ENCODE peak calls at places on chromosomes 16 and 17, in seven cellular contexts. U is neural progenitor cell, L is mesendoderm, T is endodermal cell, N is neuronal stem cell, C is colonic mucosa, D is HepG2. H is an unnamed sample.
A peak's percentile ranks its signal among the peaks of the same experiment; 100 is the strongest.

GRCh38 chr17:77749316-77749715 is 209.2 kb upstream of the TNRC6C start:
- DNase-seq in N (no peak), T (peak; percentile 76), D (no peak), L (no peak), C (no peak), U (no peak), H (no peak)

GRCh38 chr16:87226926-87227650 is 90.1 kb downstream of the C16orf95 start:
- DNase-seq in U (no peak), C (no peak), D (no peak), T (no peak), L (no peak), N (no peak), H (peak; percentile 14)

GRCh38 chr17:52170963-52171572 is 12.6 kb upstream of the CA10 start:
- DNase-seq in C (no peak), U (peak; percentile 60), D (peak; percentile 13), T (peak; percentile 88), N (peak; percentile 21), L (peak; percentile 63), H (peak; percentile 63)

GRCh38 chr16:75250809-75251279 is 580 bp downstream of the BCAR1 start:
- DNase-seq in C (peak; percentile 76), L (no peak), D (peak; percentile 70), T (peak; percentile 73), U (peak; percentile 55), N (no peak), H (peak; percentile 58)

GRCh38 chr17:66411498-66411897 is 109.1 kb downstream of the PRKCA start:
- DNase-seq in T (no peak), C (no peak), D (no peak), N (no peak), U (no peak), L (no peak), H (no peak)

GRCh38 chr17:49825645-49826044 is 22.2 kb downstream of the TAC4 start:
- DNase-seq in C (no peak), U (no peak), L (no peak), T (no peak), D (no peak), N (no peak), H (no peak)

GRCh38 chr16:8026450-8026849 is 563.9 kb downstream of the TMEM114 start:
- DNase-seq in L (peak; percentile 43), N (peak; percentile 58), D (no peak), T (peak; percentile 86), C (no peak), U (peak; percentile 53), H (peak; percentile 67)

GRCh38 chr17:19270951-19271611 is 33.9 kb downstream of the EPN2 start:
- DNase-seq in T (no peak), C (no peak), D (no peak), N (no peak), L (no peak), U (no peak), H (no peak)

GRCh38 chr16:72434159-72434558 is 262.2 kb upstream of the PMFBP1 start:
- DNase-seq in T (no peak), D (no peak), C (no peak), N (peak; percentile 17), L (peak; percentile 68), U (no peak), H (no peak)

GRCh38 chr16:54242199-54242598 is 44.4 kb downstream of the IRX3 start:
- DNase-seq in D (peak; percentile 53), U (peak; percentile 71), N (peak; percentile 29), T (peak; percentile 87), L (peak; percentile 83), C (no peak), H (peak; percentile 65)

GRCh38 chr17:13474073-13474800 is 127.5 kb downstream of the HS3ST3A1 start:
- DNase-seq in U (no peak), N (no peak), D (no peak), L (no peak), C (no peak), T (no peak), H (no peak)

GRCh38 chr17:68544111-68544510 is 31.9 kb downstream of the PRKAR1A start:
- DNase-seq in N (no peak), D (no peak), U (no peak), T (no peak), C (no peak), L (no peak), H (no peak)

GRCh38 chr17:61279476-61280145 is 120.0 kb upstream of the TBX2 start:
- DNase-seq in N (no peak), D (no peak), U (no peak), L (no peak), T (no peak), C (no peak), H (no peak)

GRCh38 chr16:12160815-12161550 is 184.4 kb downstream of the SNX29 start:
- DNase-seq in L (no peak), C (no peak), T (no peak), U (no peak), N (no peak), D (no peak), H (no peak)

GRCh38 chr16:89442588-89442987 is 47.8 kb downstream of the ANKRD11 start:
- DNase-seq in U (no peak), L (no peak), C (no peak), T (no peak), N (no peak), D (no peak), H (no peak)

GRCh38 chr16:21150375-21151001 is at the start of gene DNAH3:
- DNase-seq in D (peak; percentile 39), L (no peak), N (no peak), C (no peak), T (no peak), U (no peak), H (no peak)

GRCh38 chr17:7132511-7133094 is 18.0 kb upstream of the ASGR2 start:
- DNase-seq in N (peak; percentile 61), T (peak; percentile 96), U (peak; percentile 83), L (peak; percentile 97), D (peak; percentile 61), C (no peak), H (no peak)

GRCh38 chr16:72072514-72073342 is 9.7 kb downstream of the HPR start:
- DNase-seq in L (peak; percentile 48), N (no peak), T (peak; percentile 80), C (peak; percentile 48), U (peak; percentile 74), D (peak; percentile 96), H (no peak)

DNA sequence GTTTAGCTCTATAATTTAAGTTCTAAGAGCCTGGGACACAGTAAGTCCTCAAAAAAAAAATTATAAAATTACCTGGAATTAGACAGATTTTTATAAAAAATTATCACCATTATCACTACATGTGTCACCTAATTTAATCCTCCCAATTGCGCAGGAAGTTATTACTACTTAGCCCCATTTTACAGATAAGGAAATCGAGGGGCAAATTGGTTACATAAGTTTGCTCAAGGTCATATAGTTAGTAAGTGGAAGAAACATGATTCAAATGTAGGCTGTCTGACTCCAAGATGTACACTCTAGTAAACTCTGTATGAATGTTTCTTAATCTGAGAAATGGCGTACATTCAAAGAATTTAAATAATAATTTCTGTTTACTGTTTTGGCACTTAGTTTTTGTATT is 2.6 kb downstream of the AATF start:
- DNase-seq in D (no peak), N (no peak), L (no peak), U (no peak), C (no peak), T (no peak), H (no peak)
- H3K4me1 ChIP-seq in D (peaks cover 37% of the 10 kb centered on the region), N (peaks cover 3% of the 10 kb centered on the region), L (peaks cover 8% of the 10 kb centered on the region), U (peaks cover 10% of the 10 kb centered on the region), C (no peaks in the 10 kb centered on the region), T (peaks cover 21% of the 10 kb centered on the region), H (peaks cover 35% of the 10 kb centered on the region)

DNA sequence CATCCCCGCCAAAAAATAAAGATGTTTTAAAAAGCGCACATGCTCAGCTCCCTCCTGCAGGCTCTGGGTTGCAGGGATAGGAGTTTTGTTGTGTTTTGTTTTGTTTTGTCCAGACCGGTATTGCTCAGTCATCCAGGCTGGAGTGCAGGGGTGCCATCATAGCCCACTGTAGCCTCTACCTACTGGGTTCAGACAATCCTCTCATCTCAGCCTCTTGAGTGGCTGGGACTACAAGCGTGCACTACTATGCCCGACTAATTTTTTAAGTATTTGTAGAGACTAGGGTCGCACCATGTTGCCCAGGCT is 661 bp downstream of the WWOX start:
- DNase-seq in L (no peak), U (no peak), T (no peak), D (no peak), N (no peak), C (no peak), H (no peak)
- H3K27ac ChIP-seq in L (no peak overlapping the region), U (no peak overlapping the region), T (no peak overlapping the region), D (peak overlapping the region; percentile 90), N (no peak overlapping the region), C (peak overlapping the region; percentile 88), H (no peak overlapping the region)

DNA sequence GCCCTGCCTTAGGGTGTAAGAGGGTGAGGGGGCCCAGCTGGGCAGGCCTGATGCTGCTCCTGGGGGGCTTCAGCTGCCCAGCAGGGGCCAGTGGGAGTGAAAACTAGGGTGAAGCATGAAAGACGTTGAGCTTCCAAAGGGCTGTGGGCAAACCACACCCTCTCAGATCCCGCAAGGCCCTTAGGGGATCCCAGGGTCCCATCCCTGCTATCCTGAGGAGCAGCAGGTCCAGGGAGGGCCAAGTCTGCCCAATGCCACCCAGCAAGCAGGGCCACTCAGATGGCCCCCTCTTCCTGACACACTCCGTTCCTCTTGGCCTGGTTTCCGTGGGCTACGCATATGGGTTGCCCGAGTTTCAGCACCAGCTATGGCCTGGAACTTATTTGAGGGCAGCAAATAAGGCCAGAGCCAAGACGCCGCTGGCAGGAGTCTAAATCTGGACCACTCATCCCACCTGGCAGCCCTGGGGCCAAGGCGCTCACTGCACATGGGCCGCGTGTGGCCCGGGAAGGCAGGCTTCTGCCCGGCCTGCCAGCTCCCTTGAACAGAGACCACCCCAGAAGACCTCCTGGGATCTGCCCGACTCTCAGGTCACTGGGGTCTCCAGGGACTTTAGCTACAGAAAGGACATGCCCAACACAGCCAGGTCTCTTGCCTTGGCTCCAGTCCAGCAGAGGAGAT is 4.2 kb downstream of the ATP2A3 start:
- DNase-seq in D (no peak), U (no peak), N (no peak), C (no peak), T (no peak), L (no peak), H (no peak)
- H3K9ac ChIP-seq in D (no peak overlapping the region), U (no peak overlapping the region), N (no peak overlapping the region), C (no peak overlapping the region), T (no peak overlapping the region), L (no peak overlapping the region), H (peak overlapping the region; percentile 76)

GRCh38 chr16:85167589-85168537 is 55.6 kb upstream of the CIBAR2 start:
- DNase-seq in L (peak; percentile 78), U (peak; percentile 44), D (peak; percentile 72), N (no peak), T (no peak), C (no peak), H (no peak)

GRCh38 chr16:85165781-85166180 is 53.5 kb upstream of the CIBAR2 start:
- DNase-seq in T (no peak), L (no peak), D (no peak), U (no peak), C (no peak), N (no peak), H (no peak)

GRCh38 chr16:85166699-85167588 is 54.7 kb upstream of the CIBAR2 start:
- DNase-seq in D (peak; percentile 69), U (no peak), N (no peak), L (no peak), T (no peak), C (no peak), H (no peak)

GRCh38 chr16:85164838-85165516 is 52.7 kb upstream of the CIBAR2 start:
- DNase-seq in D (no peak), C (no peak), N (no peak), T (no peak), U (no peak), L (no peak), H (no peak)

DNA sequence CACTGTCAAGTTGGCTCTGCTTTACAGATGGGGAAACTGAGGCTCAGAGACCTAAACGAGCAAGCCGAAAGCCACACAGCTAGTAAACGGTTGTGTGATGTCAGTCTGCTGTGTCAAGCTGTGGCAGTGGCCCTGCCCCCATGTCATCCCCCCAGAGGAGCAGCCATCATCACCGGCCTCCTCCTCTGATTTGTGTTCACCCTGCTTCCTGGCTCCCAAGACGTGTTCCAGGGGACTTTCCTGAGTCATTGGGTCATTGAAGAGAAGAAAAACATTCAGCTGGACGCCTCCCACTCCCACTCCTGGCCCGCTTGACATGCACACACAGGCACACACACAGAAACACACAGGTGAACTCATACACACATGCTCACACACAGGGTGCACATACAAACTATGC is 54.0 kb upstream of the CIBAR2 start:
- DNase-seq in T (no peak), C (no peak), L (no peak), D (no peak), U (no peak), N (no peak), H (no peak)
- H3K4me1 ChIP-seq in T (no peaks in the 10 kb centered on the region), C (peaks cover 4% of the 10 kb centered on the region), L (peaks cover 7% of the 10 kb centered on the region), D (peaks cover 79% of the 10 kb centered on the region), U (peaks cover 17% of the 10 kb centered on the region), N (peaks cover 32% of the 10 kb centered on the region), H (no peaks in the 10 kb centered on the region)

H was measured in Karpas-422.